ENCODE peak calls at places on chromosomes 6 and 20, in nine cellular contexts. R is lower lobe of right lung, F is OCI-LY7, J is fibroblast of lung, A is iPS DF 6.9, I is cardiac muscle cell, Z is colonic mucosa, C is neural progenitor cell, S is lung. U is an unnamed sample. For H3K36me3 and H3K4me1, the result is how much of the 10 kb centered on the place peaks cover.

GRCh38 chr6:110561708-110562107 is 85.3 kb upstream of the SLC22A16 start:
- DNase-seq in A (no peak), S (no peak), I (no peak), R (no peak), Z (no peak), J (no peak), C (no peak), F (no peak), U (no peak)

GRCh38 chr20:25048519-25048952 is 9.4 kb downstream of the ACSS1 start:
- DNase-seq in C (no peak), R (peak), A (no peak), S (peak), F (no peak), I (no peak), Z (no peak), J (no peak), U (no peak)

GRCh38 chr20:8375898-8376297 is 243.8 kb downstream of the PLCB1 start:
- DNase-seq in F (no peak), J (no peak), Z (no peak), I (no peak), R (no peak), C (peak), A (no peak), S (no peak), U (no peak)

GRCh38 chr6:140316966-140317365 is 942.5 kb upstream of the CITED2 start:
- DNase-seq in F (no peak), J (no peak), I (no peak), C (no peak), S (no peak), A (no peak), Z (no peak), R (no peak), U (no peak)

GRCh38 chr6:127119361-127120108 is 1.1 kb downstream of the RSPO3 start:
- DNase-seq in I (peak), A (no peak), C (peak), S (no peak), Z (no peak), J (no peak), R (peak), F (no peak), U (no peak)

GRCh38 chr6:98836962-98837944 is 2.9 kb downstream of the POU3F2 start:
- DNase-seq in S (no peak), Z (no peak), C (no peak), F (no peak), I (no peak), A (no peak), R (no peak), J (no peak), U (no peak)

GRCh38 chr6:72621243-72622093 is at the start of gene KCNQ5:
- DNase-seq in S (peak), C (peak), Z (no peak), R (peak), J (no peak), F (peak), A (no peak), I (peak), U (peak)

GRCh38 chr20:33333616-33334015 is 50.6 kb downstream of the BPIFB1 start:
- DNase-seq in Z (no peak), R (no peak), J (no peak), F (no peak), C (no peak), I (no peak), A (no peak), S (no peak), U (no peak)

GRCh38 chr6:169784941-169785340 is 33.5 kb downstream of the ERMARD start:
- DNase-seq in S (no peak), F (no peak), Z (no peak), J (no peak), A (no peak), C (no peak), I (no peak), R (no peak), U (no peak)

GRCh38 chr20:14622796-14623195 is 285.4 kb upstream of the FLRT3 start:
- DNase-seq in J (peak), Z (no peak), I (no peak), C (no peak), F (no peak), S (no peak), A (no peak), R (no peak), U (no peak)

GRCh38 chr6:5290500-5290899 is 29.2 kb downstream of the FARS2 start:
- DNase-seq in R (no peak), S (no peak), F (no peak), J (no peak), A (no peak), C (no peak), Z (no peak), I (no peak), U (no peak)

GRCh38 chr6:133610974-133611373 is 277.9 kb upstream of the TCF21 start:
- DNase-seq in J (peak), S (no peak), F (no peak), Z (no peak), A (no peak), C (no peak), I (no peak), R (no peak), U (no peak)

GRCh38 chr6:133608620-133609019 is 280.3 kb upstream of the TCF21 start:
- DNase-seq in C (no peak), R (no peak), J (peak), A (no peak), I (no peak), S (no peak), Z (no peak), F (no peak), U (no peak)

GRCh38 chr6:133609404-133610270 is 279.3 kb upstream of the TCF21 start:
- DNase-seq in F (no peak), J (peak), A (no peak), I (no peak), R (no peak), S (no peak), Z (no peak), C (no peak), U (no peak)

GRCh38 chr6:133610271-133610840 is 278.6 kb upstream of the TCF21 start:
- DNase-seq in A (no peak), R (no peak), I (no peak), J (peak), Z (no peak), S (no peak), F (no peak), C (no peak), U (no peak)

GRCh38 chr6:133606833-133607232 is 282.1 kb upstream of the TCF21 start:
- DNase-seq in C (no peak), S (no peak), A (no peak), J (peak), I (no peak), F (no peak), Z (no peak), R (no peak), U (no peak)
- H3K36me3 ChIP-seq in C (under half), S (under half), A (under half), J (under half), I (under half), F (under half), Z (under half), R (under half), U (under half)

GRCh38 chr6:168184701-168185100 is 105.7 kb upstream of the FRMD1 start:
- DNase-seq in S (no peak), I (no peak), C (no peak), Z (peak), F (no peak), J (no peak), A (no peak), R (no peak), U (no peak)
- H3K4me1 ChIP-seq in S (under half), I (under half), C (under half), Z (under half), F (under half), J (under half), A (under half), R (under half), U (under half)

GRCh38 chr6:57097596-57097995 is 7.6 kb downstream of the ZNF451 start:
- DNase-seq in Z (no peak), J (no peak), R (no peak), F (no peak), A (no peak), C (no peak), I (no peak), S (no peak), U (no peak)

GRCh38 chr6:57089265-57089664 is 723 bp upstream of the ZNF451 start:
- DNase-seq in Z (no peak), I (peak), A (no peak), S (no peak), F (no peak), J (no peak), C (peak), R (no peak), U (no peak)

GRCh38 chr6:57089687-57090457 is at the start of gene ZNF451:
- DNase-seq in F (peak), I (peak), S (peak), J (peak), Z (peak), C (peak), A (peak), R (peak), U (peak)

GRCh38 chr6:57094689-57095088 is 4.7 kb downstream of the ZNF451 start:
- DNase-seq in F (no peak), S (no peak), R (no peak), J (no peak), A (no peak), C (no peak), Z (no peak), I (no peak), U (no peak)
- H3K36me3 ChIP-seq in F (half or more), S (under half), R (under half), J (under half), A (under half), C (under half), Z (under half), I (under half), U (under half)

DNA sequence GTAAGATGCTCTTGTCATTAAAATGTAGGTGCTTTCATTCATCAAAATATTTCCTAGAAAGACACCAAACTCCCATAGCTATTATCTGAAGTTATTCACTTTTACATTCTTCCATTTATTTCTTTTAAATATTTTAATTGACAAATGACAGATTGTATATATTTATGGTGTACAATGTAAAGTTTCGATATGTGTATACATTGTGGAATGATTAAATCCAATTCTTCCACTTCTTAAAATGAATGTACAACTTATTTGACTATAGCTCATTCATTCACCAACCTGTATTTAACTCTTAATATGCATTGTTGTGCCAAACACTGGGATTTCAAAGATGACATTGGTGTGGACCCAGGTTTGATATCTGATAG is 41.0 kb downstream of the CCN2 start:
- DNase-seq in S (no peak), A (no peak), Z (no peak), C (no peak), I (no peak), F (no peak), J (no peak), R (no peak), U (peak)
- H3K4me1 ChIP-seq in S (under half), A (under half), Z (under half), C (under half), I (under half), F (under half), J (under half), R (under half), U (under half)

GRCh38 chr6:3285732-3286131 is 27.0 kb downstream of the PSMG4 start:
- DNase-seq in I (no peak), R (no peak), S (no peak), A (no peak), C (no peak), F (no peak), Z (no peak), J (no peak), U (no peak)
- H3K36me3 ChIP-seq in I (under half), R (under half), S (under half), A (under half), C (under half), F (under half), Z (under half), J (under half), U (under half)

GRCh38 chr20:63908008-63908682 is 13.2 kb downstream of the DNAJC5 start:
- DNase-seq in I (no peak), J (no peak), S (no peak), R (no peak), F (no peak), C (no peak), A (no peak), Z (peak), U (no peak)
- H3K4me1 ChIP-seq in I (under half), J (under half), S (under half), R (under half), F (under half), C (under half), A (under half), Z (under half), U (under half)